ENCODE peak calls at places on chromosomes 6 and 20, in eight cellular contexts. H, V, B, D, Z, K, O and L are unnamed samples.

GRCh38 chr20:63640086-63640485 is 13.1 kb downstream of the STMN3 start:
- DNase-seq in H (no peak), V (no peak), B (no peak), D (no peak), Z (no peak), K (peak), O (no peak), L (no peak)

GRCh38 chr6:150868759-150869158 is 3.3 kb downstream of the MTHFD1L start:
- DNase-seq in H (no peak), V (no peak), B (no peak), D (no peak), Z (no peak), K (no peak), O (no peak), L (no peak)

GRCh38 chr6:14499804-14500203 is 382.2 kb downstream of the CD83 start:
- DNase-seq in H (no peak), V (no peak), B (peak), D (no peak), Z (no peak), K (no peak), O (no peak), L (no peak)

GRCh38 chr20:63977392-63978276 is 1.8 kb downstream of the SAMD10 start:
- DNase-seq in H (no peak), V (no peak), B (no peak), D (no peak), Z (peak), K (peak), O (no peak), L (no peak)

GRCh38 chr20:53567379-53567778 is 26.3 kb downstream of the ZNF217 start:
- DNase-seq in H (no peak), V (no peak), B (no peak), D (no peak), Z (no peak), K (no peak), O (no peak), L (no peak)

GRCh38 chr6:27139753-27140522 is 107.6 kb upstream of the PRSS16 start:
- DNase-seq in H (no peak), V (no peak), B (no peak), D (no peak), Z (no peak), K (no peak), O (peak), L (no peak)

GRCh38 chr6:169041078-169041477 is 212.6 kb downstream of the THBS2 start:
- DNase-seq in H (no peak), V (no peak), B (no peak), D (no peak), Z (no peak), K (no peak), O (no peak), L (no peak)

GRCh38 chr6:582370-582769 is 74.5 kb downstream of the HUS1B start:
- DNase-seq in H (no peak), V (no peak), B (no peak), D (no peak), Z (no peak), K (no peak), O (no peak), L (no peak)

GRCh38 chr6:64504509-64504908 is 868.9 kb downstream of the PHF3 start:
- DNase-seq in H (no peak), V (no peak), B (no peak), D (no peak), Z (no peak), K (no peak), O (no peak), L (no peak)

GRCh38 chr20:62208805-62209755 is 11.0 kb downstream of the HRH3 start:
- DNase-seq in H (no peak), V (no peak), B (no peak), D (no peak), Z (peak), K (no peak), O (no peak), L (no peak)

GRCh38 chr6:143157146-143157545 is 96.5 kb downstream of the AIG1 start:
- DNase-seq in H (no peak), V (no peak), B (no peak), D (no peak), Z (no peak), K (no peak), O (no peak), L (no peak)

GRCh38 chr6:7542065-7542877 is 800 bp downstream of the DSP start:
- DNase-seq in H (no peak), V (peak), B (no peak), D (no peak), Z (peak), K (peak), O (peak), L (no peak)

GRCh38 chr6:31769684-31770371 is 7.3 kb downstream of the VWA7 start:
- DNase-seq in H (peak), V (no peak), B (peak), D (peak), Z (peak), K (peak), O (peak), L (no peak)

GRCh38 chr20:53943522-53944291 is 126.7 kb downstream of the BCAS1 start:
- DNase-seq in H (no peak), V (no peak), B (no peak), D (no peak), Z (no peak), K (no peak), O (peak), L (no peak)

GRCh38 chr20:56875803-56876202 is 246.7 kb downstream of the TFAP2C start:
- DNase-seq in H (no peak), V (no peak), B (no peak), D (no peak), Z (no peak), K (no peak), O (no peak), L (no peak)

GRCh38 chr6:113513086-113513485 is 344.1 kb upstream of the MARCKS start:
- DNase-seq in H (no peak), V (no peak), B (no peak), D (no peak), Z (no peak), K (no peak), O (no peak), L (no peak)

GRCh38 chr6:88804701-88805100 is 158.7 kb downstream of the RNGTT start:
- DNase-seq in H (no peak), V (no peak), B (no peak), D (no peak), Z (no peak), K (no peak), O (no peak), L (no peak)

GRCh38 chr6:144151010-144151727 is 852 bp downstream of the STX11 start:
- DNase-seq in H (no peak), V (no peak), B (no peak), D (peak), Z (no peak), K (peak), O (peak), L (no peak)

GRCh38 chr6:149990672-149991402 is 27.1 kb downstream of the ULBP1 start:
- DNase-seq in H (no peak), V (no peak), B (no peak), D (no peak), Z (no peak), K (no peak), O (peak), L (no peak)

GRCh38 chr20:6232436-6232835 is 109.6 kb upstream of the FERMT1 start:
- DNase-seq in H (no peak), V (no peak), B (no peak), D (no peak), Z (no peak), K (no peak), O (no peak), L (no peak)

GRCh38 chr6:140601409-140601808 is 1227.0 kb upstream of the CITED2 start:
- DNase-seq in H (no peak), V (no peak), B (no peak), D (no peak), Z (no peak), K (no peak), O (no peak), L (no peak)

GRCh38 chr6:139149383-139149782 is 14.5 kb downstream of the HECA start:
- DNase-seq in H (no peak), V (no peak), B (no peak), D (no peak), Z (no peak), K (no peak), O (peak), L (no peak)

GRCh38 chr20:64044484-64045247 is 4.8 kb downstream of the SOX18 start:
- DNase-seq in H (no peak), V (no peak), B (peak), D (no peak), Z (no peak), K (peak), O (no peak), L (no peak)

GRCh38 chr20:53829086-53829703 is 235.6 kb upstream of the ZNF217 start:
- DNase-seq in H (no peak), V (no peak), B (peak), D (no peak), Z (no peak), K (no peak), O (no peak), L (no peak)

GRCh38 chr6:56637640-56638039 is 5.0 kb downstream of the DST start:
- DNase-seq in H (no peak), V (no peak), B (peak), D (peak), Z (no peak), K (no peak), O (no peak), L (no peak)

GRCh38 chr6:75135447-75135846 is 70.4 kb downstream of the COL12A1 start:
- DNase-seq in H (no peak), V (no peak), B (no peak), D (no peak), Z (no peak), K (no peak), O (no peak), L (no peak)

GRCh38 chr20:23995905-23996666 is 7.5 kb upstream of the GGTLC1 start:
- DNase-seq in H (peak), V (peak), B (peak), D (no peak), Z (peak), K (no peak), O (peak), L (no peak)

GRCh38 chr20:40893610-40894242 is 134.9 kb upstream of the TOP1 start:
- DNase-seq in H (no peak), V (no peak), B (no peak), D (no peak), Z (no peak), K (no peak), O (no peak), L (no peak)

GRCh38 chr20:23752481-23753193 is 1.9 kb upstream of the CST1 start:
- DNase-seq in H (no peak), V (no peak), B (no peak), D (no peak), Z (no peak), K (no peak), O (no peak), L (peak)

GRCh38 chr6:10297825-10298224 is 117.0 kb downstream of the TFAP2A start:
- DNase-seq in H (no peak), V (no peak), B (no peak), D (no peak), Z (no peak), K (no peak), O (no peak), L (no peak)

GRCh38 chr6:3911614-3912336 is 62.6 kb downstream of the FAM50B start:
- DNase-seq in H (no peak), V (peak), B (peak), D (no peak), Z (peak), K (peak), O (peak), L (no peak)

GRCh38 chr6:38261626-38262025 is 378.1 kb downstream of the BTBD9 start:
- DNase-seq in H (no peak), V (no peak), B (no peak), D (no peak), Z (no peak), K (no peak), O (no peak), L (no peak)
- H3K27ac ChIP-seq in H (peak), V (no peak), B (no peak), D (no peak), Z (no peak), K (no peak), O (no peak), L (no peak)

GRCh38 chr6:135244805-135245204 is 63.7 kb downstream of the MYB start:
- DNase-seq in H (no peak), V (no peak), B (no peak), D (no peak), Z (no peak), K (no peak), O (no peak), L (no peak)
- H3K4me3 ChIP-seq in H (no peak), V (no peak), B (no peak), D (no peak), Z (no peak), K (no peak), O (no peak), L (no peak)

DNA sequence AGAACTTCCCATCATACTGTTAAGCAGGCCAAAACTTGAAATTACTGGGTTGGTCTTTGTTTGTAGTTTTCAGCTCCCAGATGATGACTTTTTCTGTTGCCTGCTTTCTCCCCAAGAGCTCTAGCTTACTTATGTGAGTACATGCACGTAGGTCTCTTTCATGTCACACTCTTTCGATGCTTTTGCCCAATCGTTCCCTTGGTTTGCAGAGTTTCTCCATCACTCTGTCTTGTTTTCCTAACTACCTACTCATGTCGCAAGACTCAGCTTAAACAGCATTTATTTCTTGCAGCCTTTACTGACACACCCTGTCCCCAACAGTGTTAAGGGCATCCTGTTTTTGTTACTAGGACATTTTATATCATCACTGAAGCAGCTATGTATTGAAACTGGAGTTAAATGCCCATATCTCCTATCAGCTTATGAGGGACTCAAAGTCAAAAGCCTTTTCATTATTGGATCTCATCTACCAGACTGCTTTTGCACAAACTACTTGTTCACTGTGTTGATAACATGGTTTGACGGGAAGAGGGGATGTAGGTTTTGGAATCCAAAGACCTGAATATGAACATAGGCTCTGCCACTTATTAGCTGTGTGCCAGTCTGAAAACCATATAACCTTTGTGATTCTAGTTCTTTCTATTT is 2.9 kb downstream of the ARG1 start:
- DNase-seq in H (no peak), V (no peak), B (no peak), D (no peak), Z (no peak), K (no peak), O (no peak), L (no peak)
- TF ChIP-seq POLR2A in H (no peak), V (no peak), B (no peak), D (no peak), Z (no peak), K (no peak), O (no peak), L (no peak)

GRCh38 chr6:24859608-24860007 is 60.9 kb upstream of the ARMH2 start:
- DNase-seq in H (no peak), V (no peak), B (no peak), D (no peak), Z (no peak), K (no peak), O (no peak), L (no peak)
- H3K27ac ChIP-seq in H (no peak), V (no peak), B (no peak), D (no peak), Z (no peak), K (peak), O (no peak), L (no peak)

DNA sequence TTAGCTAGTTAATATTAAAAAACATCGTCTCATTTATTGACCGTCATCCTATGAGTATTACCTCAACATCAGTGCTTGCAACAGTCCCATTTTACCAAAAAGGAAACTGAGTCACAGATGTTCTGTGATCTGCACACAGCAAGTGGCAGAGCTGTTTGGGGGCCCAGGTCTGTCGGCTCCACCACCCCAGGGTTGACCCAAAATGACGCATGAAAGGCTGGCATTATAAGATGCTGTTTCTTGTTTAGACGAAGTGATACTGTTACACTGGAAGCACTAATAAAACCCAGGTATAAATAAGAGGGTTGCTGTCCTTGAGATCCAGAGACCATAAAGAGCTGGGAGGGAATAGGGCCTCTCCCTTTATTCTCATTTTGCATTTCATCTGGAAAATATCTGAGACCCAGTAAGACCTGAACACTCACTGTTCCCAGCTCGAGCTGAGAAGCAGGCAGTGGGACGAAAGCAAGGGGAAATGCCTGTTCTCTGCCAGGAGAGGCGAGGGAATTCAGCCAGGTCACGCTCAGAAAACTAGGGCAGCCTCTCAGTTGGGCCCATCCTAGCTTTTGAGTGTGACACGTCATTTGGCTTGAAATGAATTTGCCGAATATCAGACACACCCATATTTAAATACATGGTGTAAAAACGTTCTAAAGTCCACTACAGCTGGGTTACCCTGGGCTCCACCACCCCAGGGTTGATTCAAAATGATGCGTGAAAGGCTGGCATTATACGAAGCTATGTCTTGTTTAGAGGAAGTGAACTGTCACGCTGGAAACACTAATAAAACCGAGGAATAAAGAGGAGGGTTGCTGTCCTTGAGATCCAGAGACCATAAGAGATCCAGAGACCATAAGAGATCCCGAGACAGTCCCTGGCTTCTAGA is 1.4 kb upstream of the MICAL1 start:
- DNase-seq in H (no peak), V (no peak), B (no peak), D (no peak), Z (no peak), K (no peak), O (peak), L (no peak)
- H3K4me3 ChIP-seq in H (no peak), V (no peak), B (peak), D (peak), Z (no peak), K (peak), O (peak), L (peak)

DNA sequence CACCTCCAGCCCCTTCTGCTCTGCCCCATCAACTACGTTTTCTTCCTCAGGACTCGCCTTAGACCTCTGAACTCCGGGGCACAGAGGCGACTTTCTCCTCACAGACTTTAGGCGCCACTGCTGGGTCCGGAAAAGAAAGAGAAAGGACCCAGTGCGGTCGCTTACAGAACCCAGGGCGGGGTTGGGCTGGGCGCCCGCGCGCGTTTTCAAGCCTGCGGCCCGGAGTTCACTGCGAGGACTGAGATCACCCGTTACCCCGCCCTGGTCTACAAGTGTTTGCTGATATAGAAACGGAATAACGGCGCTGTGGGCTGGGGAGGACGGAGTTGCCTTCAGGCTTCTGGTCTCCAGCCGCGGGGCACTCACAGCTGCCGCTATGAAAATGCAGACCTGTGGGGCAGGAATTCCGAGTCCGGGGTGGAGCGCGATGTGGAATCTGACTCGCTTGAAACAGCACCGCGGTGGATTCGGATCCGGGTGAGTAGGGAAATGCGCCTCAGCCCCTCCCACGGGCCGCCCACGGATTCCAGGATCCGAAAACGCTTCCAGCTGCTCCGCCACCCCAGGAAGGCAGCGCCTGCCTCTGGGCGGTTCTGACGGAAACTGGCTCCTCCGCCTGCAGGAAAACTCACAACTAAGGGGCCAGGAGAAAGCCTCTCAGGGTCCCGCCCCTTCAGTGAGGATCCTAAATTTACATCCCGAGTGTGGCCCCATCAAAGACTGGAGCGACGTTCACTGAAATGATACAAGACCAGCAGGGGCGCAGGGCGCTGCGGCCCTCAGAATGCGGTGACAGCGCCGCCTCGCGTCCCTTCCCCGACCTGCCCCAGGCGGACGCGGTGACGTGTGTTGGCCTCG is 29.4 kb downstream of the HLA-F start:
- DNase-seq in H (peak), V (peak), B (peak), D (peak), Z (peak), K (peak), O (peak), L (peak)
- TF ChIP-seq POLR2A in H (peak), V (peak), B (peak), D (peak), Z (peak), K (no peak), O (no peak), L (no peak)

GRCh38 chr20:5168582-5169396 is 42.0 kb downstream of the CDS2 start:
- DNase-seq in H (no peak), V (no peak), B (no peak), D (no peak), Z (no peak), K (no peak), O (no peak), L (no peak)
- H3K27ac ChIP-seq in H (peak), V (no peak), B (no peak), D (peak), Z (no peak), K (peak), O (no peak), L (peak)

GRCh38 chr20:35285806-35286076 is 1.2 kb upstream of the EIF6 start:
- DNase-seq in H (no peak), V (no peak), B (no peak), D (no peak), Z (no peak), K (no peak), O (no peak), L (no peak)
- H3K4me3 ChIP-seq in H (no peak), V (no peak), B (peak), D (no peak), Z (no peak), K (no peak), O (no peak), L (no peak)

GRCh38 chr20:3047486-3048419 is 1.9 kb downstream of the MRPS26 start:
- DNase-seq in H (no peak), V (no peak), B (no peak), D (no peak), Z (no peak), K (no peak), O (no peak), L (no peak)

GRCh38 chr20:3045042-3045815 is 623 bp upstream of the MRPS26 start:
- DNase-seq in H (peak), V (no peak), B (no peak), D (no peak), Z (peak), K (no peak), O (peak), L (no peak)

GRCh38 chr20:3046677-3047462 is 1.0 kb downstream of the MRPS26 start:
- DNase-seq in H (no peak), V (no peak), B (peak), D (no peak), Z (peak), K (no peak), O (no peak), L (no peak)

GRCh38 chr20:3044336-3044965 is 1.0 kb downstream of the GNRH2 start:
- DNase-seq in H (no peak), V (peak), B (no peak), D (no peak), Z (no peak), K (peak), O (no peak), L (no peak)

GRCh38 chr20:3045816-3046676 is at the start of gene MRPS26:
- DNase-seq in H (peak), V (peak), B (peak), D (no peak), Z (peak), K (peak), O (peak), L (no peak)
- TF ChIP-seq POLR2A in H (no peak), V (peak), B (peak), D (peak), Z (peak), K (no peak), O (peak), L (peak)